ENCODE peak calls at places on chromosomes 7 and 10, in ten cellular contexts. One of them, this sample, is unnamed.

GRCh38 chr10:30055094-30055701 is 4.2 kb downstream of the JCAD start:
- DNase-seq in SK-N-SH: no peak
- DNase-seq in COR-L47: no peak
- DNase-seq in B cell: no peak
- DNase-seq in activated CD4-positive, CD25-positive, alpha-beta regulatory T cell: no peak
- DNase-seq in naive thymus-derived CD8-positive, alpha-beta T cell: no peak
- DNase-seq in H1: no peak
- DNase-seq in H7: no peak
- DNase-seq in mucosa of gallbladder: no peak
- DNase-seq in spleen: no peak
- DNase-seq in this sample: no peak

GRCh38 chr7:155381852-155382801 is 75.8 kb upstream of the EN2 start:
- DNase-seq in SK-N-SH: peak
- DNase-seq in COR-L47: no peak
- DNase-seq in B cell: no peak
- DNase-seq in activated CD4-positive, CD25-positive, alpha-beta regulatory T cell: no peak
- DNase-seq in naive thymus-derived CD8-positive, alpha-beta T cell: no peak
- DNase-seq in H1: peak
- DNase-seq in H7: peak
- DNase-seq in mucosa of gallbladder: no peak
- DNase-seq in spleen: peak
- DNase-seq in this sample: no peak

GRCh38 chr7:83941300-83941699 is 253.3 kb downstream of the SEMA3A start:
- DNase-seq in SK-N-SH: no peak
- DNase-seq in COR-L47: no peak
- DNase-seq in B cell: no peak
- DNase-seq in activated CD4-positive, CD25-positive, alpha-beta regulatory T cell: no peak
- DNase-seq in naive thymus-derived CD8-positive, alpha-beta T cell: no peak
- DNase-seq in H1: no peak
- DNase-seq in H7: no peak
- DNase-seq in mucosa of gallbladder: no peak
- DNase-seq in spleen: no peak
- DNase-seq in this sample: no peak

GRCh38 chr7:42170724-42171123 is 66.3 kb downstream of the GLI3 start:
- DNase-seq in SK-N-SH: no peak
- DNase-seq in COR-L47: no peak
- DNase-seq in B cell: no peak
- DNase-seq in activated CD4-positive, CD25-positive, alpha-beta regulatory T cell: no peak
- DNase-seq in naive thymus-derived CD8-positive, alpha-beta T cell: no peak
- DNase-seq in H1: no peak
- DNase-seq in H7: no peak
- DNase-seq in mucosa of gallbladder: no peak
- DNase-seq in spleen: no peak
- DNase-seq in this sample: no peak

GRCh38 chr7:139737221-139738100 is 40.3 kb downstream of the HIPK2 start:
- DNase-seq in SK-N-SH: no peak
- DNase-seq in COR-L47: no peak
- DNase-seq in B cell: no peak
- DNase-seq in activated CD4-positive, CD25-positive, alpha-beta regulatory T cell: no peak
- DNase-seq in naive thymus-derived CD8-positive, alpha-beta T cell: no peak
- DNase-seq in H1: no peak
- DNase-seq in H7: no peak
- DNase-seq in mucosa of gallbladder: no peak
- DNase-seq in spleen: no peak
- DNase-seq in this sample: no peak

GRCh38 chr10:75607576-75607975 is 176.2 kb downstream of the LRMDA start:
- DNase-seq in SK-N-SH: no peak
- DNase-seq in COR-L47: no peak
- DNase-seq in B cell: no peak
- DNase-seq in activated CD4-positive, CD25-positive, alpha-beta regulatory T cell: no peak
- DNase-seq in naive thymus-derived CD8-positive, alpha-beta T cell: no peak
- DNase-seq in H1: no peak
- DNase-seq in H7: no peak
- DNase-seq in mucosa of gallbladder: no peak
- DNase-seq in spleen: no peak
- DNase-seq in this sample: no peak

GRCh38 chr7:78151229-78151628 is 352.7 kb downstream of the PHTF2 start:
- DNase-seq in SK-N-SH: no peak
- DNase-seq in COR-L47: peak
- DNase-seq in B cell: no peak
- DNase-seq in activated CD4-positive, CD25-positive, alpha-beta regulatory T cell: no peak
- DNase-seq in naive thymus-derived CD8-positive, alpha-beta T cell: no peak
- DNase-seq in H1: no peak
- DNase-seq in H7: no peak
- DNase-seq in mucosa of gallbladder: no peak
- DNase-seq in spleen: no peak
- DNase-seq in this sample: no peak

GRCh38 chr10:17248964-17249363 is 20.9 kb downstream of the VIM start:
- DNase-seq in SK-N-SH: no peak
- DNase-seq in COR-L47: no peak
- DNase-seq in B cell: no peak
- DNase-seq in activated CD4-positive, CD25-positive, alpha-beta regulatory T cell: no peak
- DNase-seq in naive thymus-derived CD8-positive, alpha-beta T cell: no peak
- DNase-seq in H1: no peak
- DNase-seq in H7: no peak
- DNase-seq in mucosa of gallbladder: no peak
- DNase-seq in spleen: no peak
- DNase-seq in this sample: no peak

GRCh38 chr10:48439031-48439430 is 132.6 kb downstream of the MAPK8 start:
- DNase-seq in SK-N-SH: no peak
- DNase-seq in COR-L47: no peak
- DNase-seq in B cell: no peak
- DNase-seq in activated CD4-positive, CD25-positive, alpha-beta regulatory T cell: no peak
- DNase-seq in naive thymus-derived CD8-positive, alpha-beta T cell: no peak
- DNase-seq in H1: no peak
- DNase-seq in H7: peak
- DNase-seq in mucosa of gallbladder: no peak
- DNase-seq in spleen: no peak
- DNase-seq in this sample: no peak

GRCh38 chr7:111855842-111856227 is 293.5 kb upstream of the IMMP2L start:
- DNase-seq in SK-N-SH: peak
- DNase-seq in COR-L47: peak
- DNase-seq in B cell: no peak
- DNase-seq in activated CD4-positive, CD25-positive, alpha-beta regulatory T cell: no peak
- DNase-seq in naive thymus-derived CD8-positive, alpha-beta T cell: no peak
- DNase-seq in H1: no peak
- DNase-seq in H7: peak
- DNase-seq in mucosa of gallbladder: no peak
- DNase-seq in spleen: no peak
- DNase-seq in this sample: no peak

GRCh38 chr7:7996568-7996967 is 28.0 kb downstream of the GLCCI1 start:
- DNase-seq in SK-N-SH: no peak
- DNase-seq in COR-L47: no peak
- DNase-seq in B cell: no peak
- DNase-seq in activated CD4-positive, CD25-positive, alpha-beta regulatory T cell: no peak
- DNase-seq in naive thymus-derived CD8-positive, alpha-beta T cell: no peak
- DNase-seq in H1: no peak
- DNase-seq in H7: no peak
- DNase-seq in mucosa of gallbladder: no peak
- DNase-seq in spleen: no peak
- DNase-seq in this sample: no peak

GRCh38 chr10:123287594-123288247 is 133.5 kb downstream of the BUB3 start:
- DNase-seq in SK-N-SH: peak
- DNase-seq in COR-L47: no peak
- DNase-seq in B cell: no peak
- DNase-seq in activated CD4-positive, CD25-positive, alpha-beta regulatory T cell: peak
- DNase-seq in naive thymus-derived CD8-positive, alpha-beta T cell: no peak
- DNase-seq in H1: peak
- DNase-seq in H7: no peak
- DNase-seq in mucosa of gallbladder: no peak
- DNase-seq in spleen: no peak
- DNase-seq in this sample: no peak

GRCh38 chr7:150974468-150975391 is 3.4 kb downstream of the KCNH2 start:
- DNase-seq in SK-N-SH: peak
- DNase-seq in COR-L47: peak
- DNase-seq in B cell: peak
- DNase-seq in activated CD4-positive, CD25-positive, alpha-beta regulatory T cell: peak
- DNase-seq in naive thymus-derived CD8-positive, alpha-beta T cell: peak
- DNase-seq in H1: peak
- DNase-seq in H7: peak
- DNase-seq in mucosa of gallbladder: peak
- DNase-seq in spleen: peak
- DNase-seq in this sample: no peak

GRCh38 chr7:122304604-122304975 is at the start of gene FEZF1:
- DNase-seq in SK-N-SH: no peak
- DNase-seq in COR-L47: peak
- DNase-seq in B cell: no peak
- DNase-seq in activated CD4-positive, CD25-positive, alpha-beta regulatory T cell: no peak
- DNase-seq in naive thymus-derived CD8-positive, alpha-beta T cell: no peak
- DNase-seq in H1: no peak
- DNase-seq in H7: peak
- DNase-seq in mucosa of gallbladder: peak
- DNase-seq in spleen: no peak
- DNase-seq in this sample: no peak

GRCh38 chr10:128855656-128856428 is 611.2 kb upstream of the MGMT start:
- DNase-seq in SK-N-SH: no peak
- DNase-seq in COR-L47: no peak
- DNase-seq in B cell: no peak
- DNase-seq in activated CD4-positive, CD25-positive, alpha-beta regulatory T cell: no peak
- DNase-seq in naive thymus-derived CD8-positive, alpha-beta T cell: no peak
- DNase-seq in H1: peak
- DNase-seq in H7: no peak
- DNase-seq in mucosa of gallbladder: no peak
- DNase-seq in spleen: no peak
- DNase-seq in this sample: no peak

GRCh38 chr7:29798422-29798821 is 7.9 kb upstream of the WIPF3 start:
- DNase-seq in SK-N-SH: no peak
- DNase-seq in COR-L47: no peak
- DNase-seq in B cell: no peak
- DNase-seq in activated CD4-positive, CD25-positive, alpha-beta regulatory T cell: no peak
- DNase-seq in naive thymus-derived CD8-positive, alpha-beta T cell: no peak
- DNase-seq in H1: no peak
- DNase-seq in H7: no peak
- DNase-seq in mucosa of gallbladder: no peak
- DNase-seq in spleen: no peak
- DNase-seq in this sample: no peak

GRCh38 chr7:158369290-158369689 is 218.3 kb downstream of the PTPRN2 start:
- DNase-seq in SK-N-SH: no peak
- DNase-seq in COR-L47: no peak
- DNase-seq in B cell: no peak
- DNase-seq in activated CD4-positive, CD25-positive, alpha-beta regulatory T cell: no peak
- DNase-seq in naive thymus-derived CD8-positive, alpha-beta T cell: no peak
- DNase-seq in H1: no peak
- DNase-seq in H7: no peak
- DNase-seq in mucosa of gallbladder: no peak
- DNase-seq in spleen: peak
- DNase-seq in this sample: no peak

GRCh38 chr10:18179901-18180300 is 39.7 kb downstream of the CACNB2 start:
- DNase-seq in SK-N-SH: no peak
- DNase-seq in COR-L47: no peak
- DNase-seq in B cell: no peak
- DNase-seq in activated CD4-positive, CD25-positive, alpha-beta regulatory T cell: no peak
- DNase-seq in naive thymus-derived CD8-positive, alpha-beta T cell: no peak
- DNase-seq in H1: no peak
- DNase-seq in H7: no peak
- DNase-seq in mucosa of gallbladder: no peak
- DNase-seq in spleen: no peak
- DNase-seq in this sample: no peak

GRCh38 chr10:101649530-101650085 is 45.4 kb downstream of the FBXW4 start:
- DNase-seq in SK-N-SH: no peak
- DNase-seq in COR-L47: no peak
- DNase-seq in B cell: no peak
- DNase-seq in activated CD4-positive, CD25-positive, alpha-beta regulatory T cell: no peak
- DNase-seq in naive thymus-derived CD8-positive, alpha-beta T cell: no peak
- DNase-seq in H1: no peak
- DNase-seq in H7: no peak
- DNase-seq in mucosa of gallbladder: no peak
- DNase-seq in spleen: no peak
- DNase-seq in this sample: no peak

GRCh38 chr10:74047304-74047703 is 49.4 kb downstream of the VCL start:
- DNase-seq in SK-N-SH: no peak
- DNase-seq in COR-L47: no peak
- DNase-seq in B cell: no peak
- DNase-seq in activated CD4-positive, CD25-positive, alpha-beta regulatory T cell: no peak
- DNase-seq in naive thymus-derived CD8-positive, alpha-beta T cell: no peak
- DNase-seq in H1: no peak
- DNase-seq in H7: no peak
- DNase-seq in mucosa of gallbladder: no peak
- DNase-seq in spleen: no peak
- DNase-seq in this sample: no peak

GRCh38 chr7:107313355-107313754 is 144.6 kb downstream of the HBP1 start:
- DNase-seq in SK-N-SH: no peak
- DNase-seq in COR-L47: no peak
- DNase-seq in B cell: no peak
- DNase-seq in activated CD4-positive, CD25-positive, alpha-beta regulatory T cell: no peak
- DNase-seq in naive thymus-derived CD8-positive, alpha-beta T cell: no peak
- DNase-seq in H1: no peak
- DNase-seq in H7: no peak
- DNase-seq in mucosa of gallbladder: no peak
- DNase-seq in spleen: no peak
- DNase-seq in this sample: no peak

GRCh38 chr10:116744163-116744788 is 1.9 kb upstream of the HSPA12A start:
- DNase-seq in SK-N-SH: no peak
- DNase-seq in COR-L47: no peak
- DNase-seq in B cell: no peak
- DNase-seq in activated CD4-positive, CD25-positive, alpha-beta regulatory T cell: no peak
- DNase-seq in naive thymus-derived CD8-positive, alpha-beta T cell: no peak
- DNase-seq in H1: no peak
- DNase-seq in H7: no peak
- DNase-seq in mucosa of gallbladder: no peak
- DNase-seq in spleen: no peak
- DNase-seq in this sample: no peak

GRCh38 chr10:75111367-75111905 is at the start of gene SAMD8:
- DNase-seq in SK-N-SH: peak
- DNase-seq in COR-L47: peak
- DNase-seq in B cell: peak
- DNase-seq in activated CD4-positive, CD25-positive, alpha-beta regulatory T cell: peak
- DNase-seq in naive thymus-derived CD8-positive, alpha-beta T cell: peak
- DNase-seq in H1: peak
- DNase-seq in H7: peak
- DNase-seq in mucosa of gallbladder: peak
- DNase-seq in spleen: peak
- DNase-seq in this sample: peak

GRCh38 chr7:134318443-134318842 is 1.7 kb upstream of the SLC35B4 start:
- DNase-seq in SK-N-SH: peak
- DNase-seq in COR-L47: no peak
- DNase-seq in B cell: no peak
- DNase-seq in activated CD4-positive, CD25-positive, alpha-beta regulatory T cell: no peak
- DNase-seq in naive thymus-derived CD8-positive, alpha-beta T cell: no peak
- DNase-seq in H1: no peak
- DNase-seq in H7: no peak
- DNase-seq in mucosa of gallbladder: no peak
- DNase-seq in spleen: no peak
- DNase-seq in this sample: no peak

GRCh38 chr10:127293640-127294039 is 97.2 kb upstream of the INSYN2A start:
- DNase-seq in SK-N-SH: no peak
- DNase-seq in COR-L47: no peak
- DNase-seq in B cell: no peak
- DNase-seq in activated CD4-positive, CD25-positive, alpha-beta regulatory T cell: no peak
- DNase-seq in naive thymus-derived CD8-positive, alpha-beta T cell: no peak
- DNase-seq in H1: no peak
- DNase-seq in H7: no peak
- DNase-seq in mucosa of gallbladder: no peak
- DNase-seq in spleen: no peak
- DNase-seq in this sample: no peak